ENCODE peak calls at places on chromosomes 2 and 18, in six cellular contexts. L is CD8-positive, alpha-beta T cell; W is psoas muscle; P is RWPE1; M is neural progenitor cell; B is B cell. Q is an unnamed sample.

GRCh38 chr2:203994735-203995134 is 58.2 kb downstream of the ICOS start:
- DNase-seq in W (no peak), M (no peak), L (no peak), P (no peak), B (no peak), Q (no peak)

GRCh38 chr2:234865586-234865985 is 86.2 kb upstream of the SH3BP4 start:
- DNase-seq in W (no peak), B (no peak), P (no peak), M (no peak), L (no peak), Q (no peak)

GRCh38 chr2:39937621-39938020 is 158.6 kb upstream of the THUMPD2 start:
- DNase-seq in L (no peak), P (no peak), W (no peak), M (no peak), B (no peak), Q (no peak)

GRCh38 chr2:197378494-197378972 is 56.3 kb downstream of the SF3B1 start:
- DNase-seq in B (peak), M (peak), P (peak), W (peak), L (peak), Q (peak)

GRCh38 chr2:43018179-43019024 is 208.0 kb downstream of the ZFP36L2 start:
- DNase-seq in P (peak), M (no peak), W (peak), B (no peak), L (no peak), Q (no peak)

GRCh38 chr2:20317690-20318089 is 33.0 kb downstream of the PUM2 start:
- DNase-seq in W (no peak), B (no peak), M (no peak), L (no peak), P (no peak), Q (no peak)

GRCh38 chr18:69081846-69082245 is 284.0 kb downstream of the CCDC102B start:
- DNase-seq in P (no peak), B (no peak), W (no peak), M (no peak), L (no peak), Q (no peak)

GRCh38 chr2:64259301-64259700 is 115.1 kb upstream of the PELI1 start:
- DNase-seq in L (no peak), P (no peak), M (no peak), B (no peak), W (no peak), Q (no peak)

GRCh38 chr2:220703279-220703678 is 868.8 kb downstream of the EPHA4 start:
- DNase-seq in M (peak), P (no peak), W (no peak), L (no peak), B (no peak), Q (no peak)

GRCh38 chr2:216424305-216424704 is 12.0 kb downstream of the SMARCAL1 start:
- DNase-seq in B (no peak), L (no peak), P (no peak), M (no peak), W (no peak), Q (no peak)

GRCh38 chr2:68819556-68819955 is 51.6 kb downstream of the BMP10 start:
- DNase-seq in L (no peak), W (no peak), P (no peak), B (no peak), M (no peak), Q (no peak)

GRCh38 chr2:136384541-136385303 is 266.8 kb upstream of the CXCR4 start:
- DNase-seq in L (peak), B (peak), M (peak), P (no peak), W (no peak), Q (peak)

GRCh38 chr2:162926907-162927306 is 88.3 kb upstream of the KCNH7 start:
- DNase-seq in L (no peak), P (no peak), M (no peak), B (no peak), W (no peak), Q (no peak)

GRCh38 chr2:121570665-121571055 is 40.0 kb downstream of the RNU4ATAC start:
- DNase-seq in L (no peak), P (no peak), M (no peak), B (no peak), W (no peak), Q (no peak)

GRCh38 chr18:8984131-8984670 is 118.3 kb upstream of the NDUFV2 start:
- DNase-seq in L (no peak), M (no peak), B (no peak), W (no peak), P (no peak), Q (no peak)

GRCh38 chr2:232348936-232349335 is 29.6 kb upstream of the ALPP start:
- DNase-seq in L (no peak), W (peak), B (no peak), P (no peak), M (no peak), Q (no peak)

GRCh38 chr18:55124078-55124477 is 164.8 kb upstream of the CCDC68 start:
- DNase-seq in P (no peak), W (no peak), B (no peak), M (no peak), L (no peak), Q (no peak)

GRCh38 chr18:63207825-63208224 is 111.7 kb downstream of the BCL2 start:
- DNase-seq in P (no peak), M (no peak), L (no peak), B (peak), W (no peak), Q (no peak)

GRCh38 chr2:227472265-227473018 is 486 bp downstream of the AGFG1 start:
- DNase-seq in W (peak), P (peak), M (peak), L (no peak), B (peak), Q (peak)

GRCh38 chr2:177291701-177292100 is 27.2 kb upstream of the NFE2L2 start:
- DNase-seq in P (no peak), W (no peak), M (no peak), L (no peak), B (no peak), Q (no peak)

DNA sequence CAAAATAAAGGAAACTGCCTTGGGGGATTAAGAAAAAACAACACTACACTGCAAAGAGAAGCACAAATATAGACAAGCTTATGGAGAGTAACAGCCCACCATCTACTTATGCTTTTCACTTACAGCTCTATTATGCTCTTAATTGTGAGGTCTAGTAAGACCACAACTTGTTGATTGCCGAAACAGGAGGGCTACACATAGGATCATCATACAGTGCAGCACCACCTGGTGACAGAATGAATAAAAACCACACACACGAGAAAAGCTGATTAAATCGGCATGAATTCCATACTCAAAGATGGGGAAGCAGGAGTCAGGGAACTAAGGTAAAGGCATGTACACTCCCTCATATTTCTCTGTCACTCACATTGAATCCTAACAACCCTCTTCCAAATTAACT is 259.2 kb downstream of the IKZF2 start:
- DNase-seq in W (no peak), M (peak), B (no peak), P (no peak), L (no peak), Q (no peak)
- TF ChIP-seq CTCF in W (peak), M (peak), B (no peak), P (no peak), L (no peak), Q (no peak)

DNA sequence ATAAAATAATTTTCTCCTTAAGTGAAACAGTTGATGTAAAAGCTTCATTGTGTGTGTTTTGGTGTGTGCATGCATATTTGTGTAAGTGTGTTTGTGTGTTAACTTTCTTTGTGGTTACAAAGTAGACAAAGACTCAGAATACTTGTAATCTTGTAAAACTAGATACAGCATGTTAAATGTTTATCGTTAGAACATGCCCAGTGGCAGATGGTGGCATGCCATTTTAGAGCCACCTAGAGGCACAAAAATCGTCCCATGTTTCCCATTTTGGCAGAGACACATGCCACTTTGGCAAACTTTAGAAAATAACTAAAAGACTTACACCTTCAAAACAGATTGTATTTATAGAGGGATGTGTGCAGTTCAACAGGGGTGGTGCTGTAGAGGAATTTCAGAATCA is 224.1 kb downstream of the LRP1B start:
- DNase-seq in L (no peak), W (no peak), M (no peak), B (no peak), P (no peak), Q (no peak)
- TF ChIP-seq CTCF in L (no peak), W (no peak), M (no peak), B (no peak), P (no peak), Q (no peak)

DNA sequence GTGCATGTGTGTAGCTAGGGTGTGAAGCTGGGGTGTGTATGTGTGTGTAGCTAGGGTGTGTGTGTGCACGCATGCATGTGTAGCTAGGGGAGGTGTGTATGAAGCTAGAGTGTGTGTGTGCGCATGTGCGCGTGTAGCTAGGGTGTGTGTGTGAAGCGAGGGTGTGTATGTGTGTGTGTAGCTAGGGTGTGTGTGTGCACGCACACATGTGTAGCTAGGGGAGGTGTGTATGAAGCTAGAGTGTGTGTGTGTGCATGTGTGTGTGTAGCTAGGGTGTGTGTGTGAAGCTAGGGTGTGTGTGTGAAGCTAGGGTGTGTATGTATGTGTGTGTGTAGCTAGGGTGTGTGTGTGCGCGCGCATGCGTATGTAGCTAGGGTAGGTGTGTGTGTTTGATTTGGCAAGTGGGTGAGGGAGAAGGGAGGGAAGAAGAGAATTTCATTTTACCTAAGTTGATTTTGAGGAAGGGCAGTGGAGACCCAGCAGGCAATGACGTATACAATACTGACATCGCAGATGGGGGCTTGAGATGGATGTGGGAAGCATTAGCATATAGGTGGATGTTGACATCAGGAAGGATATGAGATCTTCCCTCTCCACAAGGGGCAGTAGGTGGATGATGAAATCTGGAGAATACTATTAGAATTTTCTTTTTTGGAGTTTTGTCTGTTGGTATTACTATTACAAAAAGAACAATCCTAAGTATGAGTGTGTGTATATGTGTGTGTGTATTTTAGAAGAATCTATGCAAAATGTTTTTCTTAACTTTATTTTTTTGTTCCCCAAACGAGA is 70.7 kb downstream of the PRELID3A start:
- DNase-seq in B (no peak), M (no peak), P (no peak), W (no peak), L (no peak), Q (no peak)
- TF ChIP-seq CTCF in B (no peak), M (no peak), P (no peak), W (no peak), L (no peak), Q (no peak)

GRCh38 chr2:158456309-158457066 is at the start of the genes CCDC148 and PKP4:
- DNase-seq in P (peak), L (peak), M (peak), B (peak), W (peak), Q (peak)
- TF ChIP-seq CTCF in P (no peak), L (no peak), M (peak), B (no peak), W (no peak), Q (no peak)

GRCh38 chr2:30936924-30937323 is 129.7 kb upstream of the CAPN13 start:
- DNase-seq in P (no peak), B (no peak), W (no peak), L (no peak), M (no peak), Q (no peak)
- TF ChIP-seq CTCF in P (no peak), B (no peak), W (no peak), L (no peak), M (no peak), Q (no peak)

GRCh38 chr2:8644605-8645175 is 37.2 kb upstream of the ID2 start:
- DNase-seq in M (no peak), B (no peak), L (no peak), W (no peak), P (no peak), Q (no peak)
- TF ChIP-seq CTCF in M (no peak), B (no peak), L (no peak), W (no peak), P (no peak), Q (no peak)

GRCh38 chr2:21371499-21372003 is 247.8 kb downstream of the TDRD15 start:
- DNase-seq in L (no peak), M (no peak), B (no peak), W (no peak), P (no peak), Q (no peak)

GRCh38 chr2:21369787-21370186 is 246.0 kb downstream of the TDRD15 start:
- DNase-seq in B (no peak), W (no peak), P (no peak), L (no peak), M (no peak), Q (no peak)

GRCh38 chr2:21367421-21367820 is 243.7 kb downstream of the TDRD15 start:
- DNase-seq in M (no peak), B (no peak), P (no peak), L (no peak), W (no peak), Q (no peak)

GRCh38 chr2:21372654-21373053 is 248.9 kb downstream of the TDRD15 start:
- DNase-seq in M (peak), W (no peak), L (no peak), B (no peak), P (no peak), Q (no peak)
- TF ChIP-seq CTCF in M (peak), W (peak), L (no peak), B (no peak), P (no peak), Q (peak)

GRCh38 chr2:1612391-1613077 is 131.8 kb downstream of the PXDN start:
- DNase-seq in B (no peak), W (no peak), M (no peak), L (no peak), P (no peak), Q (no peak)

GRCh38 chr2:1614564-1614963 is 129.8 kb downstream of the PXDN start:
- DNase-seq in L (no peak), W (no peak), B (peak), P (no peak), M (no peak), Q (no peak)

GRCh38 chr2:1611886-1612285 is 132.4 kb downstream of the PXDN start:
- DNase-seq in P (no peak), B (no peak), W (no peak), L (no peak), M (no peak), Q (no peak)

GRCh38 chr2:1613078-1613445 is 131.3 kb downstream of the PXDN start:
- DNase-seq in P (no peak), M (no peak), L (no peak), B (no peak), W (no peak), Q (no peak)

GRCh38 chr2:1613731-1614354 is 130.5 kb downstream of the PXDN start:
- DNase-seq in L (no peak), P (no peak), M (no peak), W (peak), B (no peak), Q (no peak)
- TF ChIP-seq CTCF in L (no peak), P (no peak), M (no peak), W (no peak), B (no peak), Q (no peak)

DNA sequence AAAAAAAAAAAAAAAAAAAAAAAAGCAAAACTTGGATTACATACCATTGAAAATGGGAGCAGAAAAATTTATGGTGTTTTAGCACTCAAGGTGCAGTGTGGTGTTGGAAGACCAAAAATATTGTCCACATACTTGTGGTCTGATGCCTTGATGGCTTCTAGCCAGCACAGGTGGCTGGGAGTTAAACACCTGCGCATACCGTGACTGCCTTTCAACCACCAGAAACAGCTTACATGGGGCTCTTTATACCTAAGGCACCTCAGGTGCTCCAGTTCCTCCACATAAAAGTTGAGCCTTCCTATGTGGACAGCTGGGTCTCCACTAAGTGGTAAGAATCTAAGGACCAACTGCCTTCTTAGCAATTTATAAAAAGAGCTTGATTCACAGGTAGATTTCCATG is 802.6 kb upstream of the CELF4 start:
- DNase-seq in L (no peak), B (no peak), P (no peak), W (no peak), M (no peak), Q (no peak)
- TF ChIP-seq CTCF in L (no peak), B (no peak), P (no peak), W (no peak), M (no peak), Q (no peak)

GRCh38 chr2:108293850-108294249 is 5.2 kb downstream of the SULT1C2 start:
- DNase-seq in P (no peak), M (no peak), W (no peak), L (no peak), B (no peak), Q (no peak)

GRCh38 chr2:108287169-108287568 is 1.5 kb upstream of the SULT1C2 start:
- DNase-seq in W (no peak), L (no peak), B (no peak), P (no peak), M (no peak), Q (no peak)

DNA sequence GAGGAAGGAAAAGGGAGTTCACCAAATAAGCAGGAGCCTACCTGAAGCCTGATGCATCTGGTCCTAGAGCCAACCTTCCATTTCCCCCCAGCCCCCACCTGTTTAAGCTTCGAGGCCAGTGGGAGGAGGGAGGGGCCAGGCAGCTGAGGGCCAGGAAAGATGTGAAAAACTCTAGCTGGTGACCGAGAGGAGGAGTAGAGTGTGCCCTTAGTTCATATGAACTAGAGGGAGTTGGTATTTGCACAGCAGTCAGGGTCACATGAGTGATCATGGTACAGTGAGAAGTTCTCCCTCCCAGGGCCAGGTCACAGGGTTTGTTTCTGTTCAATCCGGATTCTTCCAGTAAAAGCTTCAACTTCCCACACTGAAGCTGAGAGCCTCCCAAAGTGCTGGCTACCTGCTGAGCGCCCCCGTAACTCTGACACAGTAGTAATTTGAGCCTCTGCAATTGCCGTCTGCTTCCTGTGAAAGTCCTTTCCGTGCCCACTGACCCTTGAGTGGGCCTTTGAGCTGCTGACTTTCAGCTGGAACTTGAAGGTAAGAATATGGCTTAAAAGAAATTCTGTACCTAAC is at the start of gene SULT1C2:
- DNase-seq in L (no peak), P (no peak), M (peak), W (no peak), B (no peak), Q (no peak)
- TF ChIP-seq CTCF in L (no peak), P (no peak), M (no peak), W (no peak), B (no peak), Q (no peak)